ENCODE peak calls at places on chromosomes 4 and X, in seven cellular contexts. G is H9, Z is neuronal stem cell, C is IMR-90, X is mesenchymal stem cell, O is H1, S is trophoblast cell. R is an unnamed sample.

GRCh38 chr4:2186133-2186864 is 55.6 kb downstream of the HAUS3 start:
- DNase-seq in C (peak; percentile 22), S (peak; percentile 37), X (peak; percentile 29), G (peak; percentile 68), Z (no peak), O (no peak), R (peak; percentile 83)

GRCh38 chr4:10075953-10076391 is 40.6 kb downstream of the WDR1 start:
- DNase-seq in G (no peak), X (no peak), Z (no peak), S (no peak), C (no peak), O (no peak), R (no peak)

GRCh38 chr4:38449506-38450174 is 214.4 kb upstream of the KLF3 start:
- DNase-seq in C (peak; percentile 5), X (no peak), Z (no peak), O (no peak), G (peak; percentile 68), S (peak; percentile 22), R (peak; percentile 30)

GRCh38 chrX:39242187-39242586 is 440.9 kb downstream of the MID1IP1 start:
- DNase-seq in S (no peak), O (no peak), X (peak; percentile 3), C (no peak), Z (no peak), G (peak; percentile 42), R (peak; percentile 64)

GRCh38 chr4:182338059-182338458 is 94.9 kb downstream of the TENM3 start:
- DNase-seq in G (no peak), O (no peak), Z (no peak), C (no peak), X (no peak), S (no peak), R (no peak)

GRCh38 chr4:175234162-175234561 is 316.0 kb downstream of the ADAM29 start:
- DNase-seq in G (no peak), S (no peak), O (no peak), C (no peak), X (no peak), Z (no peak), R (no peak)

GRCh38 chr4:99808260-99808857 is 8.3 kb upstream of the DAPP1 start:
- DNase-seq in G (peak; percentile 81), C (peak; percentile 21), S (no peak), O (no peak), Z (peak; percentile 50), X (peak; percentile 31), R (peak; percentile 85)

GRCh38 chr4:15007201-15007600 is 4.9 kb downstream of the CPEB2 start:
- DNase-seq in Z (no peak), G (no peak), O (no peak), X (no peak), C (no peak), S (no peak), R (peak; percentile 27)

GRCh38 chr4:95889662-95890061 is 49.8 kb downstream of the PDHA2 start:
- DNase-seq in S (no peak), Z (no peak), C (no peak), G (peak; percentile 29), X (peak; percentile 22), O (peak; percentile 7), R (peak; percentile 50)

GRCh38 chr4:153780221-153780620 is 8.7 kb downstream of the SFRP2 start:
- DNase-seq in O (no peak), X (no peak), G (no peak), S (no peak), C (no peak), Z (no peak), R (no peak)

GRCh38 chr4:184267673-184268573 is 50.2 kb upstream of the ENPP6 start:
- DNase-seq in O (no peak), Z (no peak), X (peak; percentile 81), G (peak; percentile 5), S (peak; percentile 63), C (peak; percentile 97), R (peak; percentile 33)

GRCh38 chr4:106695846-106696245 is 327.3 kb upstream of the GIMD1 start:
- DNase-seq in X (no peak), S (no peak), O (no peak), Z (no peak), C (no peak), G (no peak), R (no peak)

GRCh38 chr4:37938208-37938607 is 22.0 kb upstream of the PTTG2 start:
- DNase-seq in X (no peak), Z (no peak), C (no peak), O (no peak), S (no peak), G (no peak), R (no peak)

GRCh38 chrX:69616520-69617203 is 749 bp downstream of the EDA start:
- DNase-seq in Z (no peak), X (no peak), C (no peak), S (no peak), G (peak; percentile 36), O (no peak), R (peak; percentile 36)

GRCh38 chrX:154731203-154731602 is 19.7 kb downstream of the GAB3 start:
- DNase-seq in O (no peak), X (no peak), S (no peak), Z (no peak), G (no peak), C (no peak), R (no peak)

GRCh38 chrX:23501974-23502373 is 165.3 kb upstream of the PRDX4 start:
- DNase-seq in G (no peak), Z (no peak), S (no peak), X (no peak), C (no peak), O (no peak), R (no peak)

GRCh38 chrX:85243761-85244410 is at the start of the genes SATL1 and ZNF711:
- DNase-seq in G (peak; percentile 84), S (no peak), C (peak; percentile 51), X (peak; percentile 72), O (peak; percentile 64), Z (peak; percentile 73), R (peak; percentile 95)

GRCh38 chr4:147057631-147057980 is 111.9 kb upstream of the TTC29 start:
- DNase-seq in G (no peak), C (peak; percentile 41), O (no peak), X (peak; percentile 40), S (no peak), Z (no peak), R (no peak)

GRCh38 chr4:96879527-96879926 is 1039.6 kb downstream of the PDHA2 start:
- DNase-seq in C (no peak), G (no peak), S (no peak), X (no peak), O (no peak), Z (no peak), R (no peak)

GRCh38 chr4:120018786-120019185 is 47.9 kb downstream of the MAD2L1 start:
- DNase-seq in G (no peak), C (peak; percentile 57), O (no peak), X (no peak), Z (no peak), S (no peak), R (no peak)

GRCh38 chr4:169236901-169237626 is 33.7 kb downstream of the SH3RF1 start:
- DNase-seq in G (no peak), C (no peak), Z (no peak), S (no peak), X (no peak), O (no peak), R (no peak)

GRCh38 chr4:8394806-8395205 is 45.7 kb downstream of the ACOX3 start:
- DNase-seq in X (no peak), Z (no peak), O (no peak), G (no peak), C (no peak), S (no peak), R (no peak)

GRCh38 chr4:156962551-156962974 is 9.0 kb downstream of the PDGFC start:
- DNase-seq in O (no peak), C (peak; percentile 99), Z (no peak), S (no peak), G (no peak), X (peak; percentile 89), R (no peak)

GRCh38 chr4:142098380-142098779 is 462.0 kb downstream of the IL15 start:
- DNase-seq in Z (no peak), X (no peak), C (no peak), S (no peak), G (no peak), O (no peak), R (no peak)

GRCh38 chr4:38583102-38583501 is 80.9 kb upstream of the KLF3 start:
- DNase-seq in X (peak; percentile 34), C (no peak), S (no peak), Z (no peak), G (no peak), O (no peak), R (no peak)

GRCh38 chr4:49221209-49221608 is 235.1 kb downstream of the CWH43 start:
- DNase-seq in C (no peak), O (no peak), Z (no peak), G (no peak), S (no peak), X (no peak), R (no peak)

GRCh38 chr4:128379860-128380259 is 92.2 kb upstream of the PGRMC2 start:
- DNase-seq in X (peak; percentile 40), G (peak; percentile 52), O (no peak), Z (no peak), C (peak; percentile 49), S (no peak), R (peak; percentile 62)
- H3K4me2 ChIP-seq in X (no peak overlapping the region), G (no peak overlapping the region), O (no peak overlapping the region), Z (no peak overlapping the region), C (no peak overlapping the region), S (no peak overlapping the region), R (no peak overlapping the region)

DNA sequence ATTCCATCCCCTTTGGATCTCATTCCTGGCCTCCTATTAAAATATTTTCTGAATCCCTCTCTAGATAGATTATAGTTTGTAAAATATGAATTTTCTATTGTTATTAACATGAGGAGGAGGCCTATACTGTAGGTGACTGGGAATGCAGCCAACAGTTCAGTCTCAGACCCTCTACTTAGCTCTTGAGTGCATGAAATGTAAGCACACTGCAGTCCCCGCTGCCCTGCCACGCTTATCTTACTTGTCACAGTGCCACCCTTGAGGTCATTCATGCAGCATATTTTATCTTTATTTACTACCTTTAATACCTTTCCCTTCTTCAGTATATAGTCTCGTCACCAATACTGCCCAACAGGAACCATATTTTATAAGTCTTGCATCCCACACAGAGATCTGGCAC is 151.0 kb downstream of the CAMK2D start:
- DNase-seq in O (no peak), Z (no peak), C (no peak), S (no peak), G (no peak), X (no peak), R (no peak)
- H3K23ac ChIP-seq in O (no peak overlapping the region), Z (no peak overlapping the region), C (no peak overlapping the region), S (no peak overlapping the region), G (no peak overlapping the region), X (no peak overlapping the region), R (no peak overlapping the region)

GRCh38 chr4:3251691-3252479 is 2.9 kb downstream of the MSANTD1 start:
- DNase-seq in X (no peak), C (no peak), O (no peak), S (no peak), G (peak; percentile 24), Z (no peak), R (no peak)
- H3K4ac ChIP-seq in X (no peak overlapping the region), C (no peak overlapping the region), O (no peak overlapping the region), S (no peak overlapping the region), G (no peak overlapping the region), Z (peak overlapping the region; percentile 66), R (no peak overlapping the region)

GRCh38 chrX:94051926-94052325 is 377.9 kb downstream of the FAM133A start:
- DNase-seq in G (peak; percentile 85), X (no peak), C (no peak), O (peak; percentile 5), Z (no peak), S (no peak), R (peak; percentile 86)

GRCh38 chrX:94058728-94059382 is 384.8 kb downstream of the FAM133A start:
- DNase-seq in G (peak; percentile 46), S (no peak), C (no peak), Z (peak; percentile 1), O (no peak), X (no peak), R (peak; percentile 51)

GRCh38 chrX:94057385-94057784 is 383.4 kb downstream of the FAM133A start:
- DNase-seq in C (no peak), G (no peak), X (no peak), Z (no peak), O (no peak), S (no peak), R (peak; percentile 72)

GRCh38 chrX:94053575-94053974 is 379.6 kb downstream of the FAM133A start:
- DNase-seq in O (no peak), C (no peak), X (no peak), S (peak; percentile 46), Z (no peak), G (no peak), R (no peak)
- H3K4me2 ChIP-seq in O (no peak overlapping the region), C (no peak overlapping the region), X (no peak overlapping the region), S (no peak overlapping the region), Z (no peak overlapping the region), G (no peak overlapping the region), R (no peak overlapping the region)

R was measured in mesendoderm.